ENCODE peak calls at places on chromosomes 4 and X, in eight cellular contexts. O is tibial nerve; H is NCI-H1092; I is activated T-cell treated with anti-CD3 and anti-CD28 coated beads for 48 hours; P is NCI-H446; E is GM12892; U is natural killer cell treated with Interleukin-12 subunit alpha and Interleukin-12 subunit beta and Interleukin-15 and Interleukin-18, amount 100 ng/mL, for 72 hours; T is NCI-H1105. Y is an unnamed sample.

GRCh38 chr4:182306792-182307507 is 63.7 kb downstream of the TENM3 start:
- DNase-seq in O (no peak), P (no peak), T (peak), E (no peak), H (no peak), U (no peak), I (no peak), Y (no peak)

GRCh38 chr4:52870225-52870624 is 8.1 kb downstream of the RASL11B start:
- DNase-seq in I (no peak), U (no peak), O (no peak), H (peak), P (no peak), E (no peak), T (peak), Y (no peak)

GRCh38 chr4:37837446-37837845 is 11.0 kb downstream of the PGM2 start:
- DNase-seq in T (no peak), E (no peak), I (no peak), U (no peak), O (no peak), P (no peak), H (no peak), Y (no peak)

GRCh38 chr4:46386570-46386969 is 3.4 kb downstream of the GABRA2 start:
- DNase-seq in P (peak), O (no peak), H (no peak), E (no peak), T (peak), U (no peak), I (no peak), Y (peak)

GRCh38 chr4:106368678-106369077 is at the start of gene GIMD1:
- DNase-seq in T (no peak), U (no peak), I (no peak), H (no peak), P (no peak), O (no peak), E (no peak), Y (no peak)

GRCh38 chrX:132330156-132330729 is 111.0 kb upstream of the RAP2C start:
- DNase-seq in I (no peak), T (no peak), H (no peak), O (no peak), U (no peak), E (no peak), P (no peak), Y (no peak)

GRCh38 chrX:130857207-130857606 is 45.8 kb downstream of the ENOX2 start:
- DNase-seq in O (no peak), U (no peak), H (no peak), T (no peak), I (no peak), E (no peak), P (no peak), Y (no peak)

GRCh38 chrX:78327370-78328048 is at the start of gene CYSLTR1:
- DNase-seq in E (no peak), U (no peak), I (no peak), O (peak), H (no peak), P (no peak), T (no peak), Y (no peak)

GRCh38 chr4:24657768-24658617 is 73.6 kb upstream of the DHX15 start:
- DNase-seq in P (no peak), O (peak), U (no peak), I (peak), H (peak), T (no peak), E (no peak), Y (peak)

GRCh38 chr4:158020175-158020574 is 152.7 kb downstream of the GASK1B start:
- DNase-seq in T (no peak), E (no peak), U (no peak), H (no peak), O (peak), P (no peak), I (no peak), Y (peak)

GRCh38 chr4:67725981-67726380 is 25.0 kb upstream of the UBA6 start:
- DNase-seq in U (no peak), T (no peak), H (no peak), P (no peak), E (no peak), O (no peak), I (no peak), Y (no peak)

GRCh38 chr4:139907001-139907809 is 241.6 kb downstream of the MGST2 start:
- DNase-seq in P (no peak), T (no peak), U (no peak), I (no peak), O (no peak), E (no peak), H (no peak), Y (no peak)

GRCh38 chrX:30889147-30890125 is at the start of gene TAB3:
- DNase-seq in P (peak), O (peak), T (peak), U (peak), I (peak), H (peak), E (peak), Y (peak)

GRCh38 chr4:152014280-152014679 is 253.5 kb upstream of the GATB start:
- DNase-seq in O (no peak), H (no peak), E (peak), T (no peak), I (peak), U (no peak), P (no peak), Y (no peak)

GRCh38 chr4:655735-656151 is 18.3 kb downstream of the ATP5ME start:
- DNase-seq in U (no peak), H (no peak), E (no peak), O (no peak), P (no peak), I (no peak), T (no peak), Y (no peak)

GRCh38 chr4:144645621-144646522 is at the start of gene HHIP:
- DNase-seq in O (peak), P (no peak), I (no peak), T (peak), H (no peak), E (peak), U (no peak), Y (peak)

GRCh38 chr4:146398404-146398803 is 123.3 kb downstream of the SLC10A7 start:
- DNase-seq in O (no peak), P (no peak), T (no peak), I (no peak), E (no peak), U (no peak), H (no peak), Y (no peak)

GRCh38 chr4:52987401-52988056 is 125.4 kb downstream of the RASL11B start:
- DNase-seq in P (no peak), U (no peak), H (no peak), O (no peak), T (no peak), E (no peak), I (no peak), Y (no peak)

GRCh38 chr4:98027827-98028226 is 115.4 kb downstream of the STPG2 start:
- DNase-seq in H (no peak), E (no peak), T (no peak), I (no peak), O (no peak), P (no peak), U (no peak), Y (peak)

GRCh38 chr4:90950385-90950841 is 823.2 kb downstream of the CCSER1 start:
- DNase-seq in I (no peak), U (no peak), T (no peak), E (no peak), O (no peak), P (no peak), H (peak), Y (peak)

GRCh38 chr4:88893961-88894360 is 163.0 kb downstream of the FAM13A start:
- DNase-seq in I (no peak), E (no peak), O (no peak), U (no peak), P (no peak), H (no peak), T (no peak), Y (no peak)

GRCh38 chr4:86032476-86033022 is 327.3 kb downstream of the MAPK10 start:
- DNase-seq in T (no peak), U (no peak), O (peak), H (no peak), E (no peak), I (no peak), P (peak), Y (no peak)

GRCh38 chr4:150943831-150944230 is 71.3 kb downstream of the LRBA start:
- DNase-seq in T (no peak), I (no peak), P (no peak), O (no peak), U (no peak), E (no peak), H (no peak), Y (peak)

GRCh38 chr4:163540977-163541376 is 46.5 kb downstream of the TMA16 start:
- DNase-seq in I (no peak), E (no peak), U (no peak), T (no peak), O (no peak), P (no peak), H (no peak), Y (no peak)

GRCh38 chrX:13647709-13648212 is 5.2 kb upstream of the TCEANC start:
- DNase-seq in I (peak), U (peak), T (no peak), O (peak), H (peak), P (no peak), E (no peak), Y (no peak)

GRCh38 chr4:36043901-36044300 is 200.4 kb downstream of the ARAP2 start:
- DNase-seq in P (no peak), H (no peak), E (no peak), U (no peak), T (no peak), O (no peak), I (no peak), Y (no peak)

GRCh38 chr4:2059034-2059725 is at the start of gene NAT8L:
- DNase-seq in P (peak), H (peak), O (no peak), I (no peak), E (no peak), U (no peak), T (peak), Y (peak)